ENCODE peak calls at places on chromosomes 16 and 17, in six cellular contexts. One of them, this sample, is unnamed.

GRCh38 chr16:3642397-3643094 is 11.9 kb upstream of the DNASE1 start:
- DNase-seq in CD4-positive, alpha-beta T cell: no peak
- DNase-seq in HFFc6: no peak
- DNase-seq in activated effector memory CD4-positive, alpha-beta T cell treated with anti-CD3 and anti-CD28 coated beads, Interleukin-2, amount 50 U/mL, for 16 hours: peak; percentile 43
- DNase-seq in stimulated activated CD8-positive, alpha-beta memory T cell treated with anti-CD3 and anti-CD28 coated beads, Interleukin-4, amount 100 ng/mL, for 24 hours: no peak
- DNase-seq in heart left ventricle: no peak
- DNase-seq in this sample: no peak

GRCh38 chr17:74569392-74570003 is 2.2 kb upstream of the CD300H start:
- DNase-seq in HFFc6: peak; percentile 0
- DNase-seq in heart left ventricle: peak; percentile 47
- DNase-seq in CD4-positive, alpha-beta T cell: no peak
- DNase-seq in activated effector memory CD4-positive, alpha-beta T cell treated with anti-CD3 and anti-CD28 coated beads, Interleukin-2, amount 50 U/mL, for 16 hours: no peak
- DNase-seq in stimulated activated CD8-positive, alpha-beta memory T cell treated with anti-CD3 and anti-CD28 coated beads, Interleukin-4, amount 100 ng/mL, for 24 hours: no peak
- DNase-seq in this sample: no peak

GRCh38 chr16:1610841-1611653 is 825 bp downstream of the IFT140 start:
- DNase-seq in HFFc6: no peak
- DNase-seq in activated effector memory CD4-positive, alpha-beta T cell treated with anti-CD3 and anti-CD28 coated beads, Interleukin-2, amount 50 U/mL, for 16 hours: peak; percentile 67
- DNase-seq in stimulated activated CD8-positive, alpha-beta memory T cell treated with anti-CD3 and anti-CD28 coated beads, Interleukin-4, amount 100 ng/mL, for 24 hours: peak; percentile 2
- DNase-seq in heart left ventricle: no peak
- DNase-seq in CD4-positive, alpha-beta T cell: no peak
- DNase-seq in this sample: no peak

GRCh38 chr16:54112807-54113206 is 173.8 kb downstream of the IRX3 start:
- DNase-seq in stimulated activated CD8-positive, alpha-beta memory T cell treated with anti-CD3 and anti-CD28 coated beads, Interleukin-4, amount 100 ng/mL, for 24 hours: no peak
- DNase-seq in activated effector memory CD4-positive, alpha-beta T cell treated with anti-CD3 and anti-CD28 coated beads, Interleukin-2, amount 50 U/mL, for 16 hours: no peak
- DNase-seq in heart left ventricle: no peak
- DNase-seq in HFFc6: no peak
- DNase-seq in CD4-positive, alpha-beta T cell: no peak
- DNase-seq in this sample: no peak

GRCh38 chr17:39209317-39210092 is 9.4 kb downstream of the RPL19 start:
- DNase-seq in stimulated activated CD8-positive, alpha-beta memory T cell treated with anti-CD3 and anti-CD28 coated beads, Interleukin-4, amount 100 ng/mL, for 24 hours: peak; percentile 73
- DNase-seq in HFFc6: peak; percentile 49
- DNase-seq in CD4-positive, alpha-beta T cell: peak; percentile 32
- DNase-seq in activated effector memory CD4-positive, alpha-beta T cell treated with anti-CD3 and anti-CD28 coated beads, Interleukin-2, amount 50 U/mL, for 16 hours: peak; percentile 90
- DNase-seq in heart left ventricle: peak; percentile 90
- DNase-seq in this sample: peak; percentile 68

GRCh38 chr17:46892192-46892703 is 30.7 kb upstream of the GOSR2 start:
- DNase-seq in HFFc6: no peak
- DNase-seq in activated effector memory CD4-positive, alpha-beta T cell treated with anti-CD3 and anti-CD28 coated beads, Interleukin-2, amount 50 U/mL, for 16 hours: no peak
- DNase-seq in heart left ventricle: no peak
- DNase-seq in CD4-positive, alpha-beta T cell: no peak
- DNase-seq in stimulated activated CD8-positive, alpha-beta memory T cell treated with anti-CD3 and anti-CD28 coated beads, Interleukin-4, amount 100 ng/mL, for 24 hours: no peak
- DNase-seq in this sample: no peak

GRCh38 chr17:31489295-31490018 is 98.0 kb downstream of the RAB11FIP4 start:
- DNase-seq in heart left ventricle: no peak
- DNase-seq in CD4-positive, alpha-beta T cell: no peak
- DNase-seq in HFFc6: no peak
- DNase-seq in activated effector memory CD4-positive, alpha-beta T cell treated with anti-CD3 and anti-CD28 coated beads, Interleukin-2, amount 50 U/mL, for 16 hours: no peak
- DNase-seq in stimulated activated CD8-positive, alpha-beta memory T cell treated with anti-CD3 and anti-CD28 coated beads, Interleukin-4, amount 100 ng/mL, for 24 hours: no peak
- DNase-seq in this sample: no peak

GRCh38 chr16:85291302-85292148 is 179.3 kb upstream of the CIBAR2 start:
- DNase-seq in CD4-positive, alpha-beta T cell: no peak
- DNase-seq in heart left ventricle: peak; percentile 65
- DNase-seq in stimulated activated CD8-positive, alpha-beta memory T cell treated with anti-CD3 and anti-CD28 coated beads, Interleukin-4, amount 100 ng/mL, for 24 hours: no peak
- DNase-seq in activated effector memory CD4-positive, alpha-beta T cell treated with anti-CD3 and anti-CD28 coated beads, Interleukin-2, amount 50 U/mL, for 16 hours: no peak
- DNase-seq in HFFc6: no peak
- DNase-seq in this sample: no peak

GRCh38 chr17:301681-302299 is 50.8 kb downstream of the RPH3AL start:
- DNase-seq in stimulated activated CD8-positive, alpha-beta memory T cell treated with anti-CD3 and anti-CD28 coated beads, Interleukin-4, amount 100 ng/mL, for 24 hours: no peak
- DNase-seq in CD4-positive, alpha-beta T cell: no peak
- DNase-seq in heart left ventricle: peak; percentile 79
- DNase-seq in activated effector memory CD4-positive, alpha-beta T cell treated with anti-CD3 and anti-CD28 coated beads, Interleukin-2, amount 50 U/mL, for 16 hours: no peak
- DNase-seq in HFFc6: no peak
- DNase-seq in this sample: no peak

GRCh38 chr17:74746922-74747321 is 1.5 kb upstream of the NHERF1 start:
- DNase-seq in stimulated activated CD8-positive, alpha-beta memory T cell treated with anti-CD3 and anti-CD28 coated beads, Interleukin-4, amount 100 ng/mL, for 24 hours: no peak
- DNase-seq in activated effector memory CD4-positive, alpha-beta T cell treated with anti-CD3 and anti-CD28 coated beads, Interleukin-2, amount 50 U/mL, for 16 hours: no peak
- DNase-seq in CD4-positive, alpha-beta T cell: no peak
- DNase-seq in heart left ventricle: no peak
- DNase-seq in HFFc6: no peak
- DNase-seq in this sample: no peak

This sample was measured in effector CD8-positive, alpha-beta T cell.